ENCODE peak calls at places on chromosomes 1 and 21, in six cellular contexts. H is HepG2, S is GM12891, V is GM12878, B is H1, K is K562. Z is an unnamed sample.

GRCh38 chr1:29033829-29034466 is 89.8 kb downstream of the TMEM200B start:
- DNase-seq in H (peak; percentile 50), S (peak; percentile 19), V (peak; percentile 11), B (no peak), K (peak; percentile 52), Z (peak; percentile 11)

GRCh38 chr1:10628685-10629084 is 153.9 kb downstream of the PEX14 start:
- DNase-seq in H (no peak), S (no peak), V (no peak), B (no peak), K (no peak), Z (no peak)

GRCh38 chr1:226429051-226429461 is 21.2 kb upstream of the PARP1 start:
- DNase-seq in H (no peak), S (no peak), V (no peak), B (no peak), K (no peak), Z (no peak)

GRCh38 chr21:39445339-39446269 is at the start of gene LCA5L:
- DNase-seq in H (peak; percentile 76), S (peak; percentile 92), V (peak; percentile 47), B (peak; percentile 63), K (peak; percentile 99), Z (peak; percentile 92)

GRCh38 chr1:167601442-167602380 is 28.3 kb upstream of the RCSD1 start:
- DNase-seq in H (no peak), S (no peak), V (no peak), B (no peak), K (peak; percentile 46), Z (peak; percentile 24)

GRCh38 chr21:38956006-38956405 is 150.3 kb downstream of the ETS2 start:
- DNase-seq in H (no peak), S (no peak), V (no peak), B (no peak), K (no peak), Z (no peak)

GRCh38 chr1:56156937-56157336 is 422.4 kb downstream of the PLPP3 start:
- DNase-seq in H (no peak), S (no peak), V (no peak), B (no peak), K (no peak), Z (no peak)

GRCh38 chr1:46413596-46413985 is 19.5 kb downstream of the FAAH start:
- DNase-seq in H (peak; percentile 17), S (peak; percentile 67), V (no peak), B (no peak), K (peak; percentile 82), Z (peak; percentile 51)

GRCh38 chr21:36207577-36208320 is 51.1 kb downstream of the DOP1B start:
- DNase-seq in H (no peak), S (no peak), V (no peak), B (no peak), K (no peak), Z (no peak)

GRCh38 chr1:228097333-228098081 is 5.6 kb downstream of the C1orf35 start:
- DNase-seq in H (no peak), S (no peak), V (no peak), B (no peak), K (no peak), Z (no peak)

GRCh38 chr1:150619576-150620509 is 9.6 kb downstream of the ENSA start:
- DNase-seq in H (no peak), S (no peak), V (no peak), B (no peak), K (peak; percentile 81), Z (no peak)

GRCh38 chr1:200330770-200331428 is 78.9 kb downstream of the ZNF281 start:
- DNase-seq in H (peak; percentile 43), S (no peak), V (no peak), B (no peak), K (no peak), Z (no peak)

GRCh38 chr1:31674626-31675025 is 29.2 kb downstream of the COL16A1 start:
- DNase-seq in H (no peak), S (no peak), V (no peak), B (peak; percentile 10), K (no peak), Z (no peak)

GRCh38 chr1:197837911-197838310 is 62.6 kb upstream of the DENND1B start:
- DNase-seq in H (peak; percentile 36), S (no peak), V (no peak), B (no peak), K (no peak), Z (no peak)

GRCh38 chr1:176136891-176137290 is 70.2 kb downstream of the COP1 start:
- DNase-seq in H (no peak), S (no peak), V (no peak), B (no peak), K (no peak), Z (no peak)

GRCh38 chr21:10639123-10639522 is 117.7 kb downstream of the TPTE start:
- DNase-seq in H (no peak), S (no peak), V (no peak), B (no peak), K (no peak), Z (no peak)

GRCh38 chr1:247111636-247112478 is 7.7 kb upstream of the ZNF669 start:
- DNase-seq in H (peak; percentile 31), S (no peak), V (no peak), B (no peak), K (peak; percentile 84), Z (no peak)

GRCh38 chr1:152884506-152884905 is 6.4 kb downstream of the SMCP start:
- DNase-seq in H (no peak), S (no peak), V (no peak), B (no peak), K (no peak), Z (no peak)

GRCh38 chr1:110235839-110236682 is 25.9 kb downstream of the KCNC4 start:
- DNase-seq in H (no peak), S (no peak), V (no peak), B (no peak), K (peak; percentile 37), Z (no peak)

GRCh38 chr1:23539698-23540266 is 8.7 kb upstream of the E2F2 start:
- DNase-seq in H (peak; percentile 71), S (peak; percentile 85), V (peak; percentile 92), B (peak; percentile 95), K (peak; percentile 95), Z (peak; percentile 93)

GRCh38 chr1:153548722-153549695 is at the start of gene S100A3:
- DNase-seq in H (no peak), S (no peak), V (no peak), B (no peak), K (no peak), Z (no peak)

GRCh38 chr1:225652726-225653462 is at the start of gene ENAH:
- DNase-seq in H (peak; percentile 49), S (peak; percentile 60), V (no peak), B (no peak), K (peak; percentile 73), Z (peak; percentile 39)

GRCh38 chr1:76262591-76262990 is 188.0 kb downstream of the ST6GALNAC3 start:
- DNase-seq in H (no peak), S (no peak), V (no peak), B (no peak), K (no peak), Z (no peak)

GRCh38 chr1:154747841-154748766 is 122.0 kb downstream of the KCNN3 start:
- DNase-seq in H (no peak), S (peak; percentile 64), V (peak; percentile 66), B (no peak), K (no peak), Z (peak; percentile 56)

GRCh38 chr1:203520315-203520714 is 26.4 kb downstream of the OPTC start:
- DNase-seq in H (no peak), S (no peak), V (no peak), B (no peak), K (no peak), Z (no peak)
- TF ChIP-seq POLR2A in H (no peak), S (no peak), V (no peak), B (no peak), K (no peak), Z (no peak)

GRCh38 chr21:14480601-14481000 is 65.5 kb downstream of the SAMSN1 start:
- DNase-seq in H (no peak), S (no peak), V (no peak), B (no peak), K (no peak), Z (no peak)

GRCh38 chr21:14486869-14487268 is 59.2 kb downstream of the SAMSN1 start:
- DNase-seq in H (no peak), S (no peak), V (no peak), B (no peak), K (no peak), Z (no peak)

GRCh38 chr21:14479387-14479786 is 66.7 kb downstream of the SAMSN1 start:
- DNase-seq in H (no peak), S (no peak), V (no peak), B (no peak), K (no peak), Z (no peak)

GRCh38 chr21:14484188-14485009 is 61.7 kb downstream of the SAMSN1 start:
- DNase-seq in H (no peak), S (no peak), V (no peak), B (no peak), K (no peak), Z (no peak)

DNA sequence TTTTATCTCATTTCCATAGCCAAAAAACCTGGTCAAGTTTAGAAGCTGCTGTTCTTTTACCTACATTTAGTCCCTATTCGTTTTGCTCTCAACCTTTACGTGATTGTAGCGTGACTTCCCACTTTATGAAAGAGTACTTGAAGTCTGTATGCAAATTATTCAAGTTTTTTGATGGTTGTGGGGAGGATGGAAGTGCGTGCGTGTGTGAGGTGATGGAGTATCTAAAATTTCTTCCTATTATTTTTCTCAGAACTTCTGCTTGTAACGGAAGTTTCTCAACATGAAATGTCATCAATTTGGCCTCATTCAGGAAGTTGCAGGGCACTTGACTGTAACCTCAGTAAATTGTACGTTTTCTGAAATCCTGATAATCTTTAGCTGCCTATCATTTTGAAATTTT is 64.0 kb downstream of the SAMSN1 start:
- DNase-seq in H (no peak), S (no peak), V (no peak), B (no peak), K (no peak), Z (no peak)
- TF ChIP-seq POLR2AphosphoS5 in H (no peak), S (no peak), V (no peak), B (no peak), K (no peak), Z (no peak)

DNA sequence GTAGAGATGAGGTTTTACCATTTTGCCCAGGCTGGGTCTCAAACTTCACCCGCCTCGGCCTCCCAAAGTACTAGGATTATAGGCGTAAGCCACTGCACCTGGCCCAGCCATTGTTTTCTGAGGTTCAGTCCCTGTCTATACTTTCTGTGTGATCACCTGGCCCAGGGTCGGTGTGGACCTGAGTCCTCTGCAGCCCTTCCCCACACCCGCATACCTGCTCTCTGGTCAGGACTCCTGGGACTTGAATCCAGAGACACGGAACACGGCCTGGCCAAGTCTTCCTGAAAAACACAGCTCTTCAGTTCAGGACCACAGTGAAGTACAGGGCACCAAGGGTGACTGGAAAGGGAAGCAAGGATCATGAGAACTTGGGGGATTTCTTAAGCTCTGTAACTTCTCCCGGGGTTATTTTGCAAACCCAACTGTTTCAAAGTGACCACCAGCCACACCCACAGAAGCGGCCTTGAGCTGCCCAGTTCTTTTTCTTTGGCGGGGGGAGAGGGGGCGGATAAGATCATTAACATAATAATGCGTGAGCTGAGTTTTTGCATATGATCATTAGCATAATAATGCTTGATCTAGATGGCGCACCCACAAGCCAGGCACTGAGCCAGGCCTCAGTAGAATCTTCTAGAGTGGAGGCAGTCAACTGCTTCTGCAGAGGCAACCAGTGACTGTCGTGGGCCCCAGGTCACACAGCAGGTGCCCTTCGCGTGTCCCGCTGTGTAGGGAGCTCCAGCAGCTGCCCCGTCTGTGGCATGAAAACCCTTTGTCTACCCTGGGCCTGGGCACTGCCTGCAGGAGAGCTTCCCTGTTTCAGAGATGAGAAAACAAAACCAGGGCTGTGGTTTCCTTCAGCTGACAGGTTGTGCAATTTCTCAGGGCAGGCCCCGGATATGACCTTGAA is 1.7 kb upstream of the NADK start:
- DNase-seq in H (no peak), S (no peak), V (peak; percentile 80), B (peak; percentile 41), K (peak; percentile 73), Z (peak; percentile 62)
- TF ChIP-seq TAF1 in H (no peak), S (no peak), V (peak; percentile 14), B (peak; percentile 57), K (no peak), Z (no peak)

GRCh38 chr1:193109619-193110018 is 4.4 kb upstream of the GLRX2 start:
- DNase-seq in H (peak; percentile 79), S (no peak), V (no peak), B (no peak), K (no peak), Z (no peak)
- TF ChIP-seq POLR2A in H (no peak), S (no peak), V (no peak), B (no peak), K (no peak), Z (no peak)